ENCODE peak calls at places on chromosomes 6 and 20, in eight cellular contexts. H is epithelial cell of esophagus, O is Caco-2, W is mammary epithelial cell, A is fibroblast of mammary gland, Y is uterus, Q is IMR-90, P is cardiac fibroblast. Z is an unnamed sample.

GRCh38 chr20:46568570-46569129 is 18.2 kb upstream of the OCSTAMP start:
- DNase-seq in H (peak), O (no peak), W (peak), A (peak), Y (peak), Q (peak), P (peak), Z (peak)

GRCh38 chr6:111087106-111087835 is at the start of gene SLC16A10:
- DNase-seq in H (peak), O (peak), W (peak), A (no peak), Y (peak), Q (no peak), P (peak), Z (peak)

GRCh38 chr20:4151991-4152695 is 136.8 kb upstream of the RNF24 start:
- DNase-seq in H (peak), O (no peak), W (no peak), A (peak), Y (no peak), Q (peak), P (no peak), Z (no peak)

GRCh38 chr20:35093245-35093884 is 758 bp upstream of the TRPC4AP start:
- DNase-seq in H (peak), O (peak), W (peak), A (peak), Y (no peak), Q (peak), P (peak), Z (peak)

GRCh38 chr6:16243055-16243454 is 4.7 kb downstream of the GMPR start:
- DNase-seq in H (peak), O (no peak), W (peak), A (peak), Y (no peak), Q (peak), P (peak), Z (no peak)

GRCh38 chr20:58878399-58878798 is 25.9 kb downstream of the GNAS start:
- DNase-seq in H (no peak), O (no peak), W (no peak), A (no peak), Y (no peak), Q (no peak), P (no peak), Z (no peak)

GRCh38 chr20:60138263-60139127 is 180.3 kb downstream of the CDH26 start:
- DNase-seq in H (peak), O (no peak), W (no peak), A (no peak), Y (peak), Q (peak), P (no peak), Z (peak)

GRCh38 chr20:44796311-44796710 is 14.0 kb downstream of the RIMS4 start:
- DNase-seq in H (no peak), O (no peak), W (no peak), A (no peak), Y (no peak), Q (no peak), P (no peak), Z (no peak)

GRCh38 chr6:125255201-125255600 is 46.6 kb downstream of the HDDC2 start:
- DNase-seq in H (peak), O (no peak), W (peak), A (peak), Y (no peak), Q (peak), P (no peak), Z (no peak)

GRCh38 chr20:40319741-40320499 is 369.1 kb downstream of the MAFB start:
- DNase-seq in H (no peak), O (peak), W (no peak), A (no peak), Y (no peak), Q (no peak), P (no peak), Z (no peak)

GRCh38 chr20:42678895-42679294 is 510.8 kb downstream of the PTPRT start:
- DNase-seq in H (peak), O (peak), W (no peak), A (no peak), Y (no peak), Q (no peak), P (no peak), Z (no peak)

GRCh38 chr6:161031721-161032495 is 40.3 kb downstream of the MAP3K4 start:
- DNase-seq in H (peak), O (no peak), W (peak), A (peak), Y (no peak), Q (peak), P (peak), Z (peak)

GRCh38 chr6:94177429-94177828 is 758.1 kb upstream of the EPHA7 start:
- DNase-seq in H (no peak), O (no peak), W (no peak), A (no peak), Y (no peak), Q (no peak), P (no peak), Z (no peak)

GRCh38 chr6:158758464-158758863 is 60.7 kb downstream of the EZR start:
- DNase-seq in H (no peak), O (no peak), W (no peak), A (no peak), Y (no peak), Q (peak), P (peak), Z (peak)

GRCh38 chr6:127051571-127052260 is 66.8 kb upstream of the RSPO3 start:
- DNase-seq in H (no peak), O (no peak), W (peak), A (peak), Y (no peak), Q (peak), P (peak), Z (peak)

GRCh38 chr20:46998497-46999190 is 104.0 kb downstream of the EYA2 start:
- DNase-seq in H (peak), O (peak), W (no peak), A (no peak), Y (no peak), Q (no peak), P (no peak), Z (no peak)

GRCh38 chr20:57505991-57506390 is 18.9 kb downstream of the CTCFL start:
- DNase-seq in H (no peak), O (no peak), W (no peak), A (no peak), Y (no peak), Q (no peak), P (no peak), Z (no peak)

GRCh38 chr20:62359491-62360121 is 7.5 kb downstream of the LAMA5 start:
- DNase-seq in H (no peak), O (peak), W (no peak), A (peak), Y (peak), Q (no peak), P (peak), Z (peak)

GRCh38 chr6:152642578-152643375 is 5.6 kb upstream of the SYNE1 start:
- DNase-seq in H (peak), O (peak), W (peak), A (peak), Y (peak), Q (peak), P (peak), Z (peak)

GRCh38 chr6:117265425-117266266 is at the start of gene VGLL2:
- DNase-seq in H (peak), O (peak), W (peak), A (peak), Y (no peak), Q (peak), P (peak), Z (peak)

GRCh38 chr6:34237722-34238506 is 1.2 kb downstream of the HMGA1 start:
- DNase-seq in H (peak), O (peak), W (no peak), A (no peak), Y (no peak), Q (peak), P (peak), Z (peak)

GRCh38 chr6:139847322-139847797 is 472.9 kb upstream of the CITED2 start:
- DNase-seq in H (no peak), O (no peak), W (no peak), A (no peak), Y (no peak), Q (no peak), P (peak), Z (no peak)

GRCh38 chr20:38825571-38825900 is 20.0 kb downstream of the PPP1R16B start:
- DNase-seq in H (no peak), O (no peak), W (no peak), A (no peak), Y (no peak), Q (no peak), P (no peak), Z (no peak)

DNA sequence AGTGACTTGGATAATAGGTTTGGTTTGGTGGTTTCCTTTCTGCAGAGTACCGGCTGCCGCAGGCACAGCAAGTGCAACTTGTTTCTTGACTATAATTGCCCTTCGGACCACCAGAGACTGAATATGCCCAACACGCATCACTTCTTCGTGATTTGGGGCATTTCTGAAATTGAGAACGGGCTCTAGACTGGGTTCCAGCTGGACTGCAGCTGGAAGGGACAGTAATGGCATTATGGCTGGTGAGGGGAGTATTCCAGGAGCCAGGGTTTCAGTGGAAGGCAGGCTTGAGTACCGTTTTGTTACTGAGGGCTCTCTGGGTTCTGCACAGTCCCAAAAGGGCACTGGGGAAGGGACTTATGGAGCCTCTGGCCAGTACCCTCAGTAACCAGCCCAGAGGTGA is 40.1 kb downstream of the DSTN start:
- DNase-seq in H (no peak), O (peak), W (no peak), A (no peak), Y (no peak), Q (no peak), P (no peak), Z (no peak)
- H3K4me3 ChIP-seq in H (no peak), O (no peak), W (no peak), A (no peak), Y (no peak), Q (no peak), P (no peak), Z (no peak)

GRCh38 chr20:43749734-43750294 is 23.0 kb upstream of the GTSF1L start:
- DNase-seq in H (peak), O (peak), W (peak), A (peak), Y (peak), Q (peak), P (peak), Z (peak)
- TF ChIP-seq CTCF in H (peak), O (peak), W (peak), A (peak), Y (peak), Q (peak), P (peak), Z (peak)

DNA sequence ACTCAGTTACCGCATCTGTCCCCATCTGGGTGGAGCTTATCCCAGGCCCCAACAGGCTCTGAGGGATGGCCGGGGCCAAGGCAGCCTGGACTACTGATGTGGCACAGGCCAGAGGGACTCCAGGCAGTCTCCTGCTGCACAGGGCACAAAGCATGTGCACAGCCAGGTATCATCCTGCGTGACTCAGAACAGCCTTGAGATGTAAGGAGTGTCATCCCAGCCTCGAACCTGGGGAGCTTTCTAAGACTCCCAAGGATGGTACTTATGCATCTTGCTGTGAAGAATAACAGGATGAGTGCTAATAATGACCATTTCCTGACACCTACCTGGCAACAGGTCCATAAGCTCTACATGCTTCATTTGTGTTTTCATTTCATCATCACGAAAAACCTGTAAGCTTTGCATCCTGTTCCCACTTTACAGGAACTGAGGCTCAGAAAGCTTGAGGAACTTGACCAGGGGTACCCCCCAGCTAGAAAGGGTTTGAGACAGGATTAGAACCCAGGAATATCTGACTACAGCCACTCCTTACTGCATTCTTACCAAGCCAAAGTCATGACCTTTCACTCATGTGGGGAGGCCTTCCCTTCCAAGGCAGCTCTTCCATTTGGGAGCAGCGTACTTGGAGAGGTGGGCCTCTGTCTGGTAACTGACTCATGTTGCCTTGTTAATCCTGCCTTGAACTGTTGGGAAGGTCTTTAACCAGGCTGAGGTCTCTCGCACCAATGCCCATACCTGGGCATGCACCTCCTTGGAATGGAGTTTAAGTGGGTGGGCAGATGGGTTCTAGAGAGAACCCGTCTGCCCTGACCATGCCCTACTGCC is 1.9 kb downstream of the TRIB3 start:
- DNase-seq in H (peak), O (no peak), W (peak), A (no peak), Y (no peak), Q (no peak), P (no peak), Z (no peak)
- H3K4me3 ChIP-seq in H (no peak), O (peak), W (peak), A (peak), Y (no peak), Q (peak), P (peak), Z (peak)

GRCh38 chr6:163416380-163416629 is 1.8 kb downstream of the QKI start:
- DNase-seq in H (no peak), O (no peak), W (no peak), A (no peak), Y (no peak), Q (no peak), P (no peak), Z (no peak)

GRCh38 chr6:163417595-163417994 is 3.1 kb downstream of the QKI start:
- DNase-seq in H (no peak), O (no peak), W (no peak), A (no peak), Y (no peak), Q (no peak), P (no peak), Z (no peak)

GRCh38 chr6:163415176-163415619 is 680 bp downstream of the QKI start:
- DNase-seq in H (no peak), O (no peak), W (no peak), A (no peak), Y (peak), Q (no peak), P (no peak), Z (no peak)

GRCh38 chr6:163415620-163416379 is 1.3 kb downstream of the QKI start:
- DNase-seq in H (peak), O (peak), W (peak), A (peak), Y (peak), Q (peak), P (peak), Z (peak)

GRCh38 chr6:163416640-163417253 is 2.2 kb downstream of the QKI start:
- DNase-seq in H (peak), O (peak), W (peak), A (peak), Y (peak), Q (peak), P (peak), Z (peak)
- TF ChIP-seq CTCF in H (peak), O (peak), W (peak), A (peak), Y (peak), Q (peak), P (peak), Z (peak)

GRCh38 chr20:51597389-51598231 is 55.1 kb upstream of the NFATC2 start:
- DNase-seq in H (no peak), O (no peak), W (no peak), A (no peak), Y (no peak), Q (no peak), P (no peak), Z (no peak)
- H3K4me3 ChIP-seq in H (no peak), O (no peak), W (no peak), A (no peak), Y (no peak), Q (no peak), P (no peak), Z (no peak)

GRCh38 chr20:23094213-23094896 is 8.2 kb upstream of the CD93 start:
- DNase-seq in H (peak), O (no peak), W (no peak), A (no peak), Y (no peak), Q (no peak), P (no peak), Z (no peak)
- TF ChIP-seq CTCF in H (no peak), O (no peak), W (no peak), A (no peak), Y (no peak), Q (no peak), P (no peak), Z (no peak)

DNA sequence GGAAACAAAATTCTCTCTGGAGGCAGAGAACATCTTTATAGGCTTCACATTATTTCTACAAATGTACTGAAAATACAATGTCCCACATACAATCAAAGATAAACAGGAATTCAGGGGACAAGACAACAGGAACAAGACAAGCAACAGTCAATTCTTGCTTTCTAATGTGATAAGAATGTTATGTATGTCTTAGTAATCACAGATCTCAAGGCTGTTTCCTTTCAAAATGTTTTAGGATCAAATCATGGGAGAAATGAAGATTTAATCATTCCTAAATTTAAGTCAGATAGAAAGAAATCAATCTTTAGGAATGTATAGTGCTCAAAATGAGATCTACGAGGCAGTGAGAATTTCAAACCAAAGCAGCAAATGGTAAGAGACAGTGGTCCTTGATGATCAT is 32.1 kb downstream of the NEDD9 start:
- DNase-seq in H (no peak), O (no peak), W (no peak), A (no peak), Y (no peak), Q (peak), P (no peak), Z (no peak)
- H3K4me3 ChIP-seq in H (no peak), O (no peak), W (no peak), A (no peak), Y (no peak), Q (no peak), P (no peak), Z (no peak)

GRCh38 chr20:24102290-24102689 is 113.7 kb upstream of the GGTLC1 start:
- DNase-seq in H (peak), O (peak), W (no peak), A (peak), Y (no peak), Q (no peak), P (no peak), Z (no peak)
- TF ChIP-seq CTCF in H (peak), O (no peak), W (no peak), A (no peak), Y (no peak), Q (no peak), P (peak), Z (peak)

DNA sequence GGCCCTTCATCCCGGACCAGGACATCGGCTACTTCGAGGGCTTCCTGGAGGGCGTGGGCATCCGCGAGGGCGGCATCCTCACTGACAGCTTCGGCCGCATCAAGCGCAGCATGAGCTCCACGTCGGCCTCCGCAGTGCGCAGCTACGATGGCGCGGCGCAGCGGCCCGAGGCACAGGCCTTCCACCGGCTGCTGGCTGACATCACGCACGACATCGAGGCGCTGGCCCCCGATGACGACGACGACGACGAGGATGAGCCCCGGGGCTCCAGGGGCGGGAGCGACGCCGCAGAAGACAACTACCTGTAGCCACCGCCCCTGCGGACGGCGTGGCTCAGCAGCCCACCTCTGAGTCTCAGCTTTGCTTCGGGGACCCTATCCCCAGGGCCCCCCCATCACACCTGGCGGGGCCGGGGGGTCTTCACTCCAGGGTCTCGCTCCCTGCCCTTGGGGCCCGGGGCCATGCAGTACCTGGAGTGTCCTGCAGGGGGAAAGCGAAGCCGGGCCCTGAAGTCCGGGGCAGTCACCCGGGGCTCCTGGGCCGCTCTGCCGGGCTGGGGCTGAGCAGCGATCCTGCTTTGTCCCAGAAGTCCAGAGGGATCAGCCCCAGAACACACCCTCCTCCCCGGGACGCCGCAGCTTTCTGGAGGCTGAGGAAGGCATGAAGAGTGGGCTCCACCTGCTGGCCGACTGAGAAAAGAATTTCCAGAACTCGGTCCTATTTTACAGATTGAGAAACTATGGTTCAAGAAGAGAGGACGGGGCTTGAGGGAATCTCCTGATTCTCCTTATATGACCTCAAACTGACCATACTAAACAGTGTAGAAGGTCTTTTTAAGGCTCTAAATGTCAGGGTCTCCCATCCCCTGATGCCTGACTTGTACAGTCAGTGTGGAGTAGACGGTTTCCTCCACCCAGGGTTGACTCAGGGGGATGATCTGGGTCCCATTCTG is 20.8 kb upstream of the HCK start:
- DNase-seq in H (peak), O (peak), W (peak), A (peak), Y (peak), Q (peak), P (peak), Z (peak)
- H3K4me3 ChIP-seq in H (peak), O (peak), W (peak), A (no peak), Y (no peak), Q (no peak), P (peak), Z (peak)